ENCODE peak calls at places on chromosomes 3 and 15, in five cellular contexts. O is adrenal gland; H is GM23338; W is left cardiac atrium; D is activated CD4-positive, alpha-beta T cell treated with anti-CD3 and anti-CD28 coated beads, Interleukin-2, amount 50 U/mL, for 4 hours. X is an unnamed sample.

GRCh38 chr15:57323806-57324589 is 52.3 kb upstream of the CGNL1 start:
- DNase-seq in O (peak; percentile 73), D (no peak), H (peak; percentile 60), W (no peak), X (no peak)

GRCh38 chr15:76253851-76254440 is 57.3 kb downstream of the ETFA start:
- DNase-seq in W (no peak), H (peak; percentile 76), D (no peak), O (no peak), X (no peak)

GRCh38 chr3:148922467-148922866 is 57.4 kb downstream of the CPA3 start:
- DNase-seq in H (no peak), W (no peak), O (no peak), D (no peak), X (no peak)

GRCh38 chr3:141094851-141095545 is 43.9 kb downstream of the SPSB4 start:
- DNase-seq in O (peak; percentile 76), W (peak; percentile 88), D (no peak), H (no peak), X (no peak)

GRCh38 chr3:69013256-69014021 is at the start of gene EOGT:
- DNase-seq in W (peak; percentile 94), H (peak; percentile 88), O (peak; percentile 94), D (peak; percentile 70), X (no peak)

GRCh38 chr15:69450968-69451695 is 1.5 kb upstream of the RPLP1 start:
- DNase-seq in W (no peak), D (no peak), H (no peak), O (no peak), X (no peak)

GRCh38 chr15:80977627-80978036 is 12.0 kb downstream of the MESD start:
- DNase-seq in D (peak; percentile 23), W (peak; percentile 72), O (peak; percentile 74), H (peak; percentile 90), X (peak; percentile 32)

GRCh38 chr3:4976109-4976508 is 3.1 kb upstream of the BHLHE40 start:
- DNase-seq in O (peak; percentile 84), H (peak; percentile 82), D (peak; percentile 43), W (peak; percentile 58), X (peak; percentile 46)

GRCh38 chr3:32414527-32415202 is 23.0 kb downstream of the CMTM7 start:
- DNase-seq in D (peak; percentile 37), O (peak; percentile 70), H (no peak), W (peak; percentile 46), X (no peak)